ENCODE peak calls at places on chromosomes 5 and 9, in five cellular contexts. M is aorta; W is foreskin fibroblast; X is CD8-positive, alpha-beta T cell; V is BE2C. E is an unnamed sample.
A peak's percentile ranks its signal among the peaks of the same experiment; 100 is the strongest.

GRCh38 chr5:59525957-59526356 is 367.6 kb downstream of the PDE4D start:
- DNase-seq in W (peak; percentile 85), V (no peak), X (no peak), M (no peak), E (peak; percentile 27)

GRCh38 chr5:36264202-36264760 is 22.6 kb upstream of the NADK2 start:
- DNase-seq in W (no peak), X (no peak), V (no peak), M (no peak), E (no peak)

GRCh38 chr5:61417851-61418250 is 85.8 kb downstream of the ZSWIM6 start:
- DNase-seq in M (no peak), W (no peak), X (no peak), V (no peak), E (no peak)

GRCh38 chr5:40429258-40430111 is 250.2 kb upstream of the PTGER4 start:
- DNase-seq in V (peak; percentile 29), M (no peak), X (no peak), W (no peak), E (no peak)

GRCh38 chr9:111966324-111966723 is 69.7 kb downstream of the UGCG start:
- DNase-seq in M (no peak), V (no peak), W (no peak), X (no peak), E (no peak)

GRCh38 chr5:146852089-146852488 is 26.5 kb downstream of the PPP2R2B start:
- DNase-seq in W (no peak), X (no peak), V (no peak), M (no peak), E (no peak)

GRCh38 chr9:118891213-118891612 is 478.0 kb downstream of the BRINP1 start:
- DNase-seq in X (no peak), V (no peak), M (no peak), W (no peak), E (no peak)

GRCh38 chr5:100444961-100445360 is 90.2 kb upstream of the FAM174A start:
- DNase-seq in W (no peak), V (no peak), M (no peak), X (no peak), E (peak; percentile 19)

GRCh38 chr5:93723005-93723404 is 18.4 kb downstream of the POU5F2 start:
- DNase-seq in X (no peak), V (no peak), W (peak; percentile 39), M (no peak), E (no peak)

GRCh38 chr9:118577121-118577520 is 792.1 kb downstream of the BRINP1 start:
- DNase-seq in X (no peak), V (no peak), W (peak; percentile 26), M (no peak), E (no peak)

GRCh38 chr9:22142681-22143080 is 133.6 kb upstream of the CDKN2B start:
- DNase-seq in W (peak; percentile 53), M (no peak), X (no peak), V (no peak), E (no peak)

GRCh38 chr5:1315018-1315708 is 20.3 kb upstream of the TERT start:
- DNase-seq in V (no peak), M (peak; percentile 12), X (no peak), W (no peak), E (no peak)

GRCh38 chr5:178403351-178403750 is 170.7 kb upstream of the PHYKPL start:
- DNase-seq in M (no peak), W (no peak), V (no peak), X (no peak), E (no peak)

GRCh38 chr5:67542489-67542888 is 345.9 kb upstream of the CD180 start:
- DNase-seq in X (no peak), M (no peak), W (no peak), V (no peak), E (no peak)

GRCh38 chr5:14048434-14048833 is 94.7 kb upstream of the TRIO start:
- DNase-seq in X (no peak), M (no peak), W (no peak), V (no peak), E (no peak)

GRCh38 chr5:61089351-61089750 is 72.9 kb downstream of the SMIM15 start:
- DNase-seq in W (no peak), V (no peak), X (no peak), M (no peak), E (no peak)

GRCh38 chr5:14932902-14933475 is 61.4 kb upstream of the ANKH start:
- DNase-seq in M (no peak), X (no peak), V (no peak), W (peak; percentile 25), E (no peak)

GRCh38 chr5:41517909-41518308 is 7.5 kb upstream of the PLCXD3 start:
- DNase-seq in X (no peak), V (no peak), M (no peak), W (no peak), E (no peak)

GRCh38 chr5:68898961-68899471 is 194.8 kb upstream of the SLC30A5 start:
- DNase-seq in M (no peak), V (no peak), X (no peak), W (peak; percentile 55), E (no peak)

GRCh38 chr5:100517301-100517974 is 17.7 kb upstream of the FAM174A start:
- DNase-seq in W (no peak), M (no peak), X (no peak), V (peak; percentile 32), E (no peak)

GRCh38 chr5:138606378-138606777 is 31.2 kb upstream of the HSPA9 start:
- DNase-seq in X (no peak), M (no peak), V (no peak), W (no peak), E (no peak)

GRCh38 chr5:138610468-138611294 is 35.5 kb upstream of the HSPA9 start:
- DNase-seq in W (no peak), X (no peak), V (peak; percentile 59), M (no peak), E (peak; percentile 58)

GRCh38 chr5:138616508-138616907 is 41.3 kb upstream of the HSPA9 start:
- DNase-seq in M (no peak), V (no peak), W (no peak), X (no peak), E (no peak)

GRCh38 chr5:138615461-138615860 is 40.3 kb upstream of the HSPA9 start:
- DNase-seq in X (no peak), W (no peak), M (no peak), V (no peak), E (no peak)

GRCh38 chr5:138611295-138612220 is 36.4 kb upstream of the HSPA9 start:
- DNase-seq in X (no peak), V (peak; percentile 75), M (no peak), W (no peak), E (no peak)
- H3K4me3 ChIP-seq in X (no peak overlapping the region), V (peak overlapping the region; percentile 81), M (no peak overlapping the region), W (peak overlapping the region; percentile 20), E (peak overlapping the region; percentile 14)

DNA sequence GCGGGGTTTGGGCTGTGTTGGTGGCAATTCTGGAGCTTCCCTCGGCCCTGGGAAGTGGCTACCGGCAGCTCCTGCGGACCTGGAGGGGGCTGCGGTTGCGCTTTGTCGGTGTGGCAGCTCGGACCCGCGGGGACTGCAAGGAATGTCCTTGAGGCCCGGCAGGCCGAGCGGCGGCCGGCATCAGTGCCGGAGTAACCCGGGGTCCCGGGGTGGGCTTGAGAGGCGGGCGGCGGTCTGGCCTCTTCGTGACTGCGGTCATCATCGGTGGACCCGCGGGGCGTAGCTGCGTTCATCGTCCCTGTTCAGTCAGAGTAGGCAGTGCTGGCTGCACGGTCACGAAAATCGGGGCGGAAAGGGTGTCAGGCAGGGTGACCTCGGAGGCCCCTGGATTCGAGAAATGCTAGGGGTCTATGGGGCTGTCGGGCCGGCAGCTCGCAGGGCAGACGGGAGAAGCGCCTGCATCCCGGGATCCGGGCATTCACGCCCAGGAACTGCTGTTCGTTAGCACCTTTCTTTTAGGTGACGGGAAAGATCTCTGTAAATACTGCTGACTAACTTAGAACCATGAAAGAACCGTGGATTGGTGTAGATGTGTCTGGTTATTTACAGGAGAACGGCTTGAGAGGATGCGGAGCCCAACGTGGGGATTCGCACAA is 474 bp downstream of the HMGCR start:
- DNase-seq in M (peak; percentile 67), X (peak; percentile 20), V (no peak), W (no peak), E (no peak)
- H3K4me3 ChIP-seq in M (peak overlapping the region; percentile 99), X (peak overlapping the region; percentile 72), V (peak overlapping the region; percentile 73), W (peak overlapping the region; percentile 98), E (peak overlapping the region; percentile 84)

GRCh38 chr5:3075309-3075708 is 323.8 kb upstream of the IRX2 start:
- DNase-seq in W (no peak), X (no peak), V (no peak), M (no peak), E (no peak)
- H3K4me3 ChIP-seq in W (no peak overlapping the region), X (no peak overlapping the region), V (no peak overlapping the region), M (no peak overlapping the region), E (no peak overlapping the region)

GRCh38 chr5:88888291-88888690 is 5.3 kb upstream of the MEF2C start:
- DNase-seq in X (no peak), V (no peak), M (no peak), W (no peak), E (no peak)

GRCh38 chr5:88885043-88885442 is 2.1 kb upstream of the MEF2C start:
- DNase-seq in M (no peak), V (no peak), X (no peak), W (no peak), E (no peak)

GRCh38 chr5:88886756-88887741 is 4.1 kb upstream of the MEF2C start:
- DNase-seq in W (no peak), M (peak; percentile 47), V (no peak), X (no peak), E (no peak)

GRCh38 chr5:88884435-88884877 is 1.5 kb upstream of the MEF2C start:
- DNase-seq in X (no peak), V (no peak), M (no peak), W (no peak), E (no peak)

GRCh38 chr5:88886252-88886651 is 3.3 kb upstream of the MEF2C start:
- DNase-seq in W (no peak), X (no peak), M (no peak), V (no peak), E (no peak)
- H3K4me3 ChIP-seq in W (no peak overlapping the region), X (no peak overlapping the region), M (peak overlapping the region; percentile 82), V (no peak overlapping the region), E (peak overlapping the region; percentile 15)

GRCh38 chr9:10651012-10651411 is 38.2 kb upstream of the PTPRD start:
- DNase-seq in X (no peak), M (no peak), W (no peak), V (no peak), E (no peak)

GRCh38 chr9:10649076-10649475 is 36.3 kb upstream of the PTPRD start:
- DNase-seq in V (no peak), M (no peak), X (no peak), W (no peak), E (no peak)
- H3K4me3 ChIP-seq in V (no peak overlapping the region), M (no peak overlapping the region), X (no peak overlapping the region), W (no peak overlapping the region), E (no peak overlapping the region)

GRCh38 chr9:123033864-123034598 is 564 bp downstream of the GPR21 start:
- DNase-seq in V (no peak), X (no peak), W (no peak), M (no peak), E (no peak)
- H3K4me3 ChIP-seq in V (no peak overlapping the region), X (no peak overlapping the region), W (no peak overlapping the region), M (peak overlapping the region; percentile 53), E (peak overlapping the region; percentile 11)

GRCh38 chr9:114004221-114004716 is 73.8 kb downstream of the AMBP start:
- DNase-seq in X (no peak), M (peak; percentile 88), W (no peak), V (no peak), E (peak; percentile 53)

GRCh38 chr9:114005371-114006154 is 72.5 kb downstream of the AMBP start:
- DNase-seq in V (peak; percentile 1), X (no peak), W (no peak), M (no peak), E (peak; percentile 15)

GRCh38 chr9:114002986-114003740 is 74.9 kb downstream of the AMBP start:
- DNase-seq in M (no peak), W (no peak), X (no peak), V (no peak), E (no peak)

GRCh38 chr9:114002271-114002985 is 75.7 kb downstream of the AMBP start:
- DNase-seq in M (no peak), X (no peak), W (no peak), V (no peak), E (no peak)

GRCh38 chr9:114003756-114004155 is 74.3 kb downstream of the AMBP start:
- DNase-seq in V (no peak), M (no peak), X (no peak), W (no peak), E (peak; percentile 11)
- H3K4me3 ChIP-seq in V (no peak overlapping the region), M (no peak overlapping the region), X (no peak overlapping the region), W (no peak overlapping the region), E (no peak overlapping the region)